ENCODE peak calls at places on chromosomes 5 and 9, in five cellular contexts. H is Peyer's patch, J is thyroid gland, C is keratinocyte, X is cardiac muscle cell. T is an unnamed sample.
A peak's percentile ranks its signal among the peaks of the same experiment; 100 is the strongest.

GRCh38 chr9:125617087-125617486 is 89.9 kb downstream of the MAPKAP1 start:
- DNase-seq in H (no peak), J (no peak), C (no peak), X (no peak), T (no peak)

GRCh38 chr5:16577677-16578076 is 39.1 kb downstream of the RETREG1 start:
- DNase-seq in H (no peak), J (no peak), C (no peak), X (no peak), T (no peak)

GRCh38 chr9:720239-720881 is 121.1 kb upstream of the DMRT1 start:
- DNase-seq in H (no peak), J (no peak), C (no peak), X (no peak), T (no peak)

GRCh38 chr9:134585746-134586706 is 55.6 kb upstream of the COL5A1 start:
- DNase-seq in H (no peak), J (no peak), C (no peak), X (peak; percentile 62), T (no peak)

GRCh38 chr9:113380869-113381378 is 4.1 kb upstream of the HDHD3 start:
- DNase-seq in H (no peak), J (peak; percentile 27), C (no peak), X (no peak), T (no peak)

GRCh38 chr9:126515001-126515872 is 98.5 kb upstream of the LMX1B start:
- DNase-seq in H (peak; percentile 33), J (no peak), C (no peak), X (no peak), T (no peak)

GRCh38 chr5:103360475-103360874 is 101.9 kb downstream of the MACIR start:
- DNase-seq in H (no peak), J (no peak), C (no peak), X (no peak), T (no peak)

GRCh38 chr9:35341585-35341984 is 148.3 kb upstream of the RUSC2 start:
- DNase-seq in H (no peak), J (peak; percentile 44), C (no peak), X (peak; percentile 82), T (no peak)

GRCh38 chr5:72841756-72842535 is 25.5 kb downstream of the TNPO1 start:
- DNase-seq in H (no peak), J (no peak), C (no peak), X (no peak), T (no peak)

GRCh38 chr5:148651528-148651927 is 2.8 kb downstream of the HTR4 start:
- DNase-seq in H (no peak), J (no peak), C (no peak), X (no peak), T (no peak)
- H3K27me3 ChIP-seq in H (no peaks in the 10 kb centered on the region), J (peaks cover 5% of the 10 kb centered on the region), C (peaks cover 31% of the 10 kb centered on the region), X (peaks cover 59% of the 10 kb centered on the region), T (no peaks in the 10 kb centered on the region)

DNA sequence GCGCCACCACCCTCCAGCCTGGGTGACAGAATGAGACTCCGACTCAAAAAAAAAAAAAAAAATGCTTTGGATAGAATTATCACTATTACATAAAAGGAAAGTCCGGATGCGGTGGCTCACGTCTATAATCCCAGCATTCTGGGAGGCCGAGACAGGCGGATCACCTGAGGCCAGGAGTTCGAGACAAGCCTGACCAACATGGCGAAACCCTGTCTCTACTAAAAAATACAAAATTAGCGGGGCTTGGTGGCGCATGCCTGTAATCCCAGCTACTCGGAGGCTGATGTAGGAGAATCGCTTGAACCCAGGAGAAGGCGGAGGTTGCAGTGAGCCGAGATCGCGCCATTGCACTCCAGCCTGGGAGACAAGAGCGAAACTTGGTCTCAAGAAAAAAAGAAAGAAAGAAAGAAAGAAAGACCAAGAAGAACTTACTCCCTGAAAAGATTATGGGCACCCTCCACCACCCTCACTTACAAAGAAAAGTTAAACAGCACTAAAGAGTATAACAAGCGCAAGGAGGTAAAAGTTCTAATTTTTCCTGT is 17.8 kb downstream of the CDKN2A start:
- DNase-seq in H (no peak), J (no peak), C (no peak), X (no peak), T (no peak)
- H3K27me3 ChIP-seq in H (peaks cover 5% of the 10 kb centered on the region), J (peaks cover 60% of the 10 kb centered on the region), C (peaks cover 60% of the 10 kb centered on the region), X (peaks cover 98% of the 10 kb centered on the region), T (no peaks in the 10 kb centered on the region)

DNA sequence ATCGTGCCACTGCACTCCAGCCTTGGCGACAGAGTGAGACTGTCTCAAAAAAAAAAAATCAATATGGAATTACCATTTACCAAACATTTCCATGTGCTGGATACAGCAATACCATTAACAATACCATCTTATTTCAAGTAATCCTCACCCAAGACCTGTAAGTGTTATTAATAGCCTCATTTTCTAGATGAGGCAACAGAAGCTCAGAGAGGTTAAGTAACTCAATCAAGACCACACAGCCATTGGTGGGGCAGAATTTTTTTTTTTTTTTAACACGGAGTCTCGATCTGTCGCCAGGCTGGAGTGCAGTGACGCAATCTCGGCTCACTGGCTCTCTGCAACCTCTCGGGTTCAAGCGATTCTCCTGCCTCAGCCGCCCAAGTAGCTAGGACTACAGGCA is 3.6 kb upstream of the FIBCD1 start:
- DNase-seq in H (no peak), J (no peak), C (no peak), X (no peak), T (no peak)
- H3K27me3 ChIP-seq in H (no peaks in the 10 kb centered on the region), J (peaks cover 7% of the 10 kb centered on the region), C (peaks cover 51% of the 10 kb centered on the region), X (peaks cover 53% of the 10 kb centered on the region), T (no peaks in the 10 kb centered on the region)

GRCh38 chr5:178310130-178310865 is 77.7 kb upstream of the PHYKPL start:
- DNase-seq in H (no peak), J (no peak), C (no peak), X (no peak), T (no peak)
- H3K27me3 ChIP-seq in H (no peaks in the 10 kb centered on the region), J (no peaks in the 10 kb centered on the region), C (no peaks in the 10 kb centered on the region), X (no peaks in the 10 kb centered on the region), T (no peaks in the 10 kb centered on the region)

GRCh38 chr9:8750639-8751041 is 951.1 kb upstream of the DMAC1 start:
- DNase-seq in H (no peak), J (no peak), C (no peak), X (peak; percentile 16), T (no peak)
- H3K27me3 ChIP-seq in H (no peaks in the 10 kb centered on the region), J (no peaks in the 10 kb centered on the region), C (no peaks in the 10 kb centered on the region), X (no peaks in the 10 kb centered on the region), T (no peaks in the 10 kb centered on the region)

T was measured in DND-41.